ENCODE peak calls at places on chromosome 9, in six cellular contexts. One of them, this sample, is unnamed.

GRCh38 chr9:27489087-27489876 is 34.8 kb upstream of the IFNK start:
- DNase-seq in GM13977: peak
- DNase-seq in stimulated activated CD8-positive, alpha-beta memory T cell treated with anti-CD3 and anti-CD28 coated beads, Interleukin-12 subunit alpha, Interleukin-12 subunit beta, amount 100 ng/mL, for 1 hour: no peak
- DNase-seq in effector CD4-positive, alpha-beta T cell: no peak
- DNase-seq in iris pigment epithelial cell: no peak
- DNase-seq in anterior cingulate cortex: no peak
- DNase-seq in this sample: no peak

GRCh38 chr9:127742435-127743088 is 7.5 kb upstream of the TOR2A start:
- DNase-seq in GM13977: no peak
- DNase-seq in stimulated activated CD8-positive, alpha-beta memory T cell treated with anti-CD3 and anti-CD28 coated beads, Interleukin-12 subunit alpha, Interleukin-12 subunit beta, amount 100 ng/mL, for 1 hour: no peak
- DNase-seq in effector CD4-positive, alpha-beta T cell: no peak
- DNase-seq in iris pigment epithelial cell: no peak
- DNase-seq in anterior cingulate cortex: no peak
- DNase-seq in this sample: no peak

GRCh38 chr9:119701651-119702050 is 332.4 kb upstream of the BRINP1 start:
- DNase-seq in GM13977: no peak
- DNase-seq in stimulated activated CD8-positive, alpha-beta memory T cell treated with anti-CD3 and anti-CD28 coated beads, Interleukin-12 subunit alpha, Interleukin-12 subunit beta, amount 100 ng/mL, for 1 hour: no peak
- DNase-seq in effector CD4-positive, alpha-beta T cell: no peak
- DNase-seq in iris pigment epithelial cell: no peak
- DNase-seq in anterior cingulate cortex: no peak
- DNase-seq in this sample: no peak

GRCh38 chr9:98146101-98146991 is 27.3 kb upstream of the TRIM14 start:
- DNase-seq in GM13977: no peak
- DNase-seq in stimulated activated CD8-positive, alpha-beta memory T cell treated with anti-CD3 and anti-CD28 coated beads, Interleukin-12 subunit alpha, Interleukin-12 subunit beta, amount 100 ng/mL, for 1 hour: no peak
- DNase-seq in effector CD4-positive, alpha-beta T cell: no peak
- DNase-seq in iris pigment epithelial cell: peak
- DNase-seq in anterior cingulate cortex: no peak
- DNase-seq in this sample: no peak

GRCh38 chr9:14311940-14312572 is 1.9 kb downstream of the NFIB start:
- DNase-seq in GM13977: no peak
- DNase-seq in stimulated activated CD8-positive, alpha-beta memory T cell treated with anti-CD3 and anti-CD28 coated beads, Interleukin-12 subunit alpha, Interleukin-12 subunit beta, amount 100 ng/mL, for 1 hour: no peak
- DNase-seq in effector CD4-positive, alpha-beta T cell: no peak
- DNase-seq in iris pigment epithelial cell: no peak
- DNase-seq in anterior cingulate cortex: no peak
- DNase-seq in this sample: no peak

GRCh38 chr9:68825755-68826500 is 120.9 kb downstream of the PIP5K1B start:
- DNase-seq in GM13977: no peak
- DNase-seq in stimulated activated CD8-positive, alpha-beta memory T cell treated with anti-CD3 and anti-CD28 coated beads, Interleukin-12 subunit alpha, Interleukin-12 subunit beta, amount 100 ng/mL, for 1 hour: no peak
- DNase-seq in effector CD4-positive, alpha-beta T cell: no peak
- DNase-seq in iris pigment epithelial cell: no peak
- DNase-seq in anterior cingulate cortex: no peak
- DNase-seq in this sample: no peak

GRCh38 chr9:89359018-89359417 is 40.7 kb downstream of the SECISBP2 start:
- DNase-seq in GM13977: no peak
- DNase-seq in stimulated activated CD8-positive, alpha-beta memory T cell treated with anti-CD3 and anti-CD28 coated beads, Interleukin-12 subunit alpha, Interleukin-12 subunit beta, amount 100 ng/mL, for 1 hour: no peak
- DNase-seq in effector CD4-positive, alpha-beta T cell: no peak
- DNase-seq in iris pigment epithelial cell: peak
- DNase-seq in anterior cingulate cortex: no peak
- DNase-seq in this sample: no peak

GRCh38 chr9:29078063-29078660 is 1504.9 kb upstream of the C9orf72 start:
- DNase-seq in GM13977: no peak
- DNase-seq in stimulated activated CD8-positive, alpha-beta memory T cell treated with anti-CD3 and anti-CD28 coated beads, Interleukin-12 subunit alpha, Interleukin-12 subunit beta, amount 100 ng/mL, for 1 hour: no peak
- DNase-seq in effector CD4-positive, alpha-beta T cell: no peak
- DNase-seq in iris pigment epithelial cell: peak
- DNase-seq in anterior cingulate cortex: no peak
- DNase-seq in this sample: no peak

GRCh38 chr9:37840560-37841194 is 40.1 kb downstream of the DCAF10 start:
- DNase-seq in GM13977: no peak
- DNase-seq in stimulated activated CD8-positive, alpha-beta memory T cell treated with anti-CD3 and anti-CD28 coated beads, Interleukin-12 subunit alpha, Interleukin-12 subunit beta, amount 100 ng/mL, for 1 hour: no peak
- DNase-seq in effector CD4-positive, alpha-beta T cell: no peak
- DNase-seq in iris pigment epithelial cell: peak
- DNase-seq in anterior cingulate cortex: no peak
- DNase-seq in this sample: no peak

GRCh38 chr9:13485068-13485596 is 205.6 kb upstream of the MPDZ start:
- DNase-seq in GM13977: no peak
- DNase-seq in stimulated activated CD8-positive, alpha-beta memory T cell treated with anti-CD3 and anti-CD28 coated beads, Interleukin-12 subunit alpha, Interleukin-12 subunit beta, amount 100 ng/mL, for 1 hour: no peak
- DNase-seq in effector CD4-positive, alpha-beta T cell: no peak
- DNase-seq in iris pigment epithelial cell: peak
- DNase-seq in anterior cingulate cortex: no peak
- DNase-seq in this sample: no peak

GRCh38 chr9:116491219-116491618 is 195.9 kb upstream of the TRIM32 start:
- DNase-seq in GM13977: no peak
- DNase-seq in stimulated activated CD8-positive, alpha-beta memory T cell treated with anti-CD3 and anti-CD28 coated beads, Interleukin-12 subunit alpha, Interleukin-12 subunit beta, amount 100 ng/mL, for 1 hour: no peak
- DNase-seq in effector CD4-positive, alpha-beta T cell: no peak
- DNase-seq in iris pigment epithelial cell: no peak
- DNase-seq in anterior cingulate cortex: no peak
- DNase-seq in this sample: no peak

GRCh38 chr9:133524679-133525228 is at the start of gene MYMK:
- DNase-seq in GM13977: no peak
- DNase-seq in stimulated activated CD8-positive, alpha-beta memory T cell treated with anti-CD3 and anti-CD28 coated beads, Interleukin-12 subunit alpha, Interleukin-12 subunit beta, amount 100 ng/mL, for 1 hour: no peak
- DNase-seq in effector CD4-positive, alpha-beta T cell: no peak
- DNase-seq in iris pigment epithelial cell: no peak
- DNase-seq in anterior cingulate cortex: no peak
- DNase-seq in this sample: no peak

GRCh38 chr9:114124666-114125580 is 25.8 kb upstream of the KIF12 start:
- DNase-seq in GM13977: no peak
- DNase-seq in stimulated activated CD8-positive, alpha-beta memory T cell treated with anti-CD3 and anti-CD28 coated beads, Interleukin-12 subunit alpha, Interleukin-12 subunit beta, amount 100 ng/mL, for 1 hour: no peak
- DNase-seq in effector CD4-positive, alpha-beta T cell: no peak
- DNase-seq in iris pigment epithelial cell: no peak
- DNase-seq in anterior cingulate cortex: no peak
- DNase-seq in this sample: no peak

GRCh38 chr9:76904661-76905457 is 1.1 kb downstream of the PRUNE2 start:
- DNase-seq in GM13977: no peak
- DNase-seq in stimulated activated CD8-positive, alpha-beta memory T cell treated with anti-CD3 and anti-CD28 coated beads, Interleukin-12 subunit alpha, Interleukin-12 subunit beta, amount 100 ng/mL, for 1 hour: no peak
- DNase-seq in effector CD4-positive, alpha-beta T cell: no peak
- DNase-seq in iris pigment epithelial cell: no peak
- DNase-seq in anterior cingulate cortex: no peak
- DNase-seq in this sample: no peak

GRCh38 chr9:125475385-125475784 is 213.8 kb downstream of the GAPVD1 start:
- DNase-seq in GM13977: no peak
- DNase-seq in stimulated activated CD8-positive, alpha-beta memory T cell treated with anti-CD3 and anti-CD28 coated beads, Interleukin-12 subunit alpha, Interleukin-12 subunit beta, amount 100 ng/mL, for 1 hour: no peak
- DNase-seq in effector CD4-positive, alpha-beta T cell: no peak
- DNase-seq in iris pigment epithelial cell: no peak
- DNase-seq in anterior cingulate cortex: no peak
- DNase-seq in this sample: no peak

This sample was measured in CMK.